ENCODE peak calls at places on chromosomes 11 and 22, in six cellular contexts. L, M, W, A, Y and H are unnamed samples.

GRCh38 chr11:69664103-69664775 is 10.9 kb downstream of the LTO1 start:
- DNase-seq in L (no peak), M (peak), W (peak), A (peak), Y (no peak), H (no peak)

GRCh38 chr22:20427945-20428417 is 9.6 kb downstream of the SCARF2 start:
- DNase-seq in L (no peak), M (peak), W (no peak), A (peak), Y (no peak), H (no peak)

GRCh38 chr11:121029813-121030445 is 6.0 kb downstream of the TBCEL start:
- DNase-seq in L (no peak), M (no peak), W (no peak), A (no peak), Y (no peak), H (no peak)

GRCh38 chr11:123434262-123434661 is 4.2 kb downstream of the GRAMD1B start:
- DNase-seq in L (no peak), M (no peak), W (no peak), A (no peak), Y (no peak), H (no peak)

GRCh38 chr11:20161230-20161918 is 1.1 kb upstream of the DBX1 start:
- DNase-seq in L (no peak), M (no peak), W (peak), A (no peak), Y (no peak), H (no peak)

GRCh38 chr11:61007971-61008896 is 36.8 kb downstream of the CD6 start:
- DNase-seq in L (no peak), M (no peak), W (peak), A (no peak), Y (no peak), H (no peak)

GRCh38 chr11:96204366-96204659 is 138.7 kb downstream of the MAML2 start:
- DNase-seq in L (no peak), M (no peak), W (no peak), A (no peak), Y (no peak), H (no peak)

GRCh38 chr11:721913-722811 is 16.1 kb downstream of the EPS8L2 start:
- DNase-seq in L (no peak), M (peak), W (peak), A (no peak), Y (no peak), H (no peak)

GRCh38 chr22:49242480-49242879 is 585.2 kb downstream of the BRD1 start:
- DNase-seq in L (no peak), M (no peak), W (no peak), A (no peak), Y (no peak), H (no peak)

GRCh38 chr22:46055176-46055850 is 78.4 kb upstream of the WNT7B start:
- DNase-seq in L (no peak), M (peak), W (no peak), A (peak), Y (no peak), H (no peak)

GRCh38 chr22:46052801-46053562 is 76.0 kb upstream of the WNT7B start:
- DNase-seq in L (no peak), M (peak), W (no peak), A (peak), Y (no peak), H (no peak)

GRCh38 chr22:46054878-46055158 is 77.9 kb upstream of the WNT7B start:
- DNase-seq in L (no peak), M (no peak), W (no peak), A (no peak), Y (no peak), H (no peak)

GRCh38 chr22:46053563-46054090 is 76.7 kb upstream of the WNT7B start:
- DNase-seq in L (no peak), M (peak), W (peak), A (peak), Y (peak), H (no peak)

DNA sequence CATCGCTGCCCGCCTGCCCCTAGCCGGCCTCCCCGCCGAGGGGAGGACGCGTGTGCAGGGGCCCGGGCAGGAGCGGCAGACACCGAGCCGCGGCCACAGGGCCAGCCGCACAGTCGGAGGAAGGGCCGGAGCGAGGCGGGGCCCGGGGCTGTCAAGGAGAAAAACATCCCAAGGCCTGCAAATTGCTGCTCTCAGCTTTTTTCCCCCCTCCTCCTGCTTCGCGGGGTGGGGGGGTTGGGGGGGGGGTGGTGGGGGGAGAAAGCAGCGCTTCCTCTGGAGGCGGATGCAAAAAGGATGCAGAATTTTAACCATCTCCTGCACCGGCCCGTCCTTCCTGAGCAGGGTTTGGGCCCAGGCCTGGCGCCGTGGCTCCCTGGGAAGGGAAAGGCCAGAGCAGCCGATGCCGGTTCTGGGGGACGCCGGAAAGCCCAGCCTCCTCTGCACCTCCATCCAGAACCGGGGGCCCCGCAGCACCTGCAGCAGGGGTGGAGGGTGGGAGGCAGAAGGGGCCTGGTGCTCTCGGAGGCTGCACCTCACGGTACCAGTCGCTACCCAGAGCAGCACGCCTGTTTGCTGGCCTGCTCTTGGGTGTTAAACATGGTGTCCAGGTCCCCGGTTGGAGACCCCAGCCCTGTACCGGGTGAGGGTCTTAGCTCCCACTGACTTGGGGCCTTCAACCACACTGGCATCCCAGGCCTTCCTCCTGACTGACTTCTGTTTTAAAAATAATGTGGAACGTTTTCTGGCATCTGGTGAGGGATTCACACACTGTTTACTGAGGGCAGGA is 77.3 kb upstream of the WNT7B start:
- DNase-seq in L (no peak), M (peak), W (peak), A (peak), Y (peak), H (no peak)
- TF ChIP-seq POLR2A in L (peak), M (peak), W (no peak), A (no peak), Y (no peak), H (peak)

DNA sequence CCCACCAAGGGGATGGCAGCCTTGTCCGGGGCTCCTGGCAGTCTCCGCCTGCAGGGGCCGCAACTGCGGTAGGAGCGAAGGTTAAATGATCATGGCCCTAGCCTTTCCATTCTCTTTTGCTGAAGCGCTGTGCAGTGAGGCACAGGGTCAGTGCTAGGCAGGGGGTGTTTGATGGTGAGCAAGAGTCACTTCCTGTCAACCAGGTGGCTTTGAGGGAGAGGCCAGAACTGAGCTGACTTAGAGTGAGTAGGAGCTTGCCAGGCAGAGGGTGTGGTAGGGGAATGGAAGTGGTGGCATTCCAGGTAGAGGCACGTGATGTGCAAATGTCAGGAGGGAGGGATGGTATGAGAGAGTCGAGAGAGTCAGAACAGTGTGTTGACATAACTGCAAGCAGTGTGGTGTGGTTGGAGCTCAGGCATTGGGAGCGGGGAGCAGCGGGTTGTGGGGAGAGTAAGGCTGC is 33.1 kb downstream of the AMPD3 start:
- DNase-seq in L (no peak), M (no peak), W (peak), A (no peak), Y (no peak), H (no peak)
- TF ChIP-seq POLR2A in L (no peak), M (no peak), W (no peak), A (no peak), Y (no peak), H (no peak)

GRCh38 chr11:66835762-66836405 is 7.4 kb upstream of the RCE1 start:
- DNase-seq in L (no peak), M (no peak), W (no peak), A (no peak), Y (no peak), H (peak)
- TF ChIP-seq POLR2A in L (no peak), M (no peak), W (no peak), A (no peak), Y (no peak), H (peak)

DNA sequence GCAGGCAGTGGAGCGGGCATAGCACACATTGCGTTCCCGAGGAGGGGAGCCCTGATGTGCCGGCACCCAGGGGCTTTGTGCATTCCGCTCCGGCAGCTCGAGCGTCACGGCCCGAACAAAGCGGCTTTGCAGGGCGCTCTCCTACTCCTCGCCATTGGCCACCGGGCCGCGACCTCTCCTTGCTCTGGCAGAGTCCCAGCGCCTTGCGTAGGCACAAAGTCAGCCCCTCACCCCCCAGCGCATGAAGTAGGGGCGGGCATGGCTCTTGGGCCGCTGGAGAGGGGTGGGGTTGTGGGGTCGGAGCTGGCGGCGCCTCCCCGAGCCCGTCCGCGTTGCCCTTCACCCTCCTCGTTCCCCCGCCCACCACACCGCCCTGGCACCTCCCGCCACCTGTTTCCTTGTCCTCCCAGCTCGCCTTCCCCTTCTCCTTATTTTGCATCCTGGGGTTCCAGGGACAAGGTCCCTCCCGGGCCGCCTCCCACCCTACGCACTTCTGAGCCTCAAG is 781 bp upstream of the PPARA start:
- DNase-seq in L (peak), M (peak), W (peak), A (peak), Y (no peak), H (peak)
- TF ChIP-seq POLR2A in L (peak), M (no peak), W (no peak), A (no peak), Y (no peak), H (no peak)

DNA sequence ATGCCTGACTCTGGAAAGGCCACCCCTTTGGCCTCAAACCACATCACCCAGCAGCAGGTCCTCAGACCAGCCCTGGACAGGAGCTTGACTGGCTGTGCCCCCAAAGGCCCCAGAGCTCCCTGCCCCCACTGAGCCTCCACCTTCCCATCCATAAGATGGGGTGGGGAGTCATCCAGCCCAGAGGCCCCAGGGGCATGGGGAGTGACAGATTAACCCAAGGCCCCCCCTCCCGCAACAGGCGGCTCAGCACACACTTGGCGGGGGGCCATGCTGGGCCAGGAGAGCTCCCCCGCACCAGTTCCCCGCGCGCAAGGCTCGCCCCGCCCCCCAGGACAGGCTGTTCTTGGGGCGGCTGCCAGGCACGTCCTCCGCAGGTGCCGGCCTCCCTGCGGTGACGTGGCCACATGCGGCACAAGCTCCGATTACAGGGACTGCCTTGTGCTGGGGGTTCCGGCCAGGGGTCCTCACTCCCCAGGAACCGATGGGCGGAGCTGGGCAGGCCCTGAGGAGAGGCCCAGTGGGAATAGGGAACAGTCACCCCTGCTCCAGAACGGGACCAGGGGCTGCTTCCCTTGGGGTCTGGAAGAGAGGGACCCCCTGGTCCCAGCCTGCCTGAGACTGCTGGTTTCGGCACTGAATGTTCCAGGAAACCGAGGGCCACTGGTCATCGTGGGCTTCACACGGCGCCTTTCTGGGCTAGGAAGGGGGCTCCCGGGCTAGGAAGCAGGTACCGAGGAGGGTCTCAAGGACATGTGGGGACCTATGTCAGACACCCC is 5.1 kb upstream of the CDKN1C start:
- DNase-seq in L (no peak), M (no peak), W (peak), A (peak), Y (no peak), H (no peak)
- TF ChIP-seq POLR2A in L (no peak), M (no peak), W (no peak), A (no peak), Y (no peak), H (no peak)